ENCODE peak calls at places on chromosome 22, in eight cellular contexts. One of them, this sample, is unnamed.
A peak's percentile ranks its signal among the peaks of the same experiment; 100 is the strongest.

GRCh38 chr22:50199836-50200332 is 927 bp upstream of the SELENOO start:
- DNase-seq in stimulated activated CD4-positive, alpha-beta T cell treated with anti-CD3 and anti-CD28 coated beads, TNF-alpha, amount 100 ng/mL, for 4 hours: no peak
- DNase-seq in T-helper 2 cell: no peak
- DNase-seq in stimulated activated CD8-positive, alpha-beta memory T cell treated with anti-CD3 and anti-CD28 coated beads, Interleukin-4, amount 100 ng/mL, for 48 hours: no peak
- DNase-seq in right cardiac atrium: no peak
- DNase-seq in CD4-positive, CD25-positive, alpha-beta regulatory T cell: no peak
- DNase-seq in foreskin fibroblast: no peak
- DNase-seq in AG04449: no peak
- DNase-seq in this sample: no peak

GRCh38 chr22:18056161-18056666 is 21.6 kb upstream of the PEX26 start:
- DNase-seq in stimulated activated CD4-positive, alpha-beta T cell treated with anti-CD3 and anti-CD28 coated beads, TNF-alpha, amount 100 ng/mL, for 4 hours: no peak
- DNase-seq in T-helper 2 cell: no peak
- DNase-seq in stimulated activated CD8-positive, alpha-beta memory T cell treated with anti-CD3 and anti-CD28 coated beads, Interleukin-4, amount 100 ng/mL, for 48 hours: no peak
- DNase-seq in right cardiac atrium: no peak
- DNase-seq in CD4-positive, CD25-positive, alpha-beta regulatory T cell: no peak
- DNase-seq in foreskin fibroblast: peak; percentile 84
- DNase-seq in AG04449: no peak
- DNase-seq in this sample: no peak

GRCh38 chr22:45208993-45209838 is 31.5 kb downstream of the KIAA0930 start:
- DNase-seq in stimulated activated CD4-positive, alpha-beta T cell treated with anti-CD3 and anti-CD28 coated beads, TNF-alpha, amount 100 ng/mL, for 4 hours: peak; percentile 9
- DNase-seq in T-helper 2 cell: no peak
- DNase-seq in stimulated activated CD8-positive, alpha-beta memory T cell treated with anti-CD3 and anti-CD28 coated beads, Interleukin-4, amount 100 ng/mL, for 48 hours: peak; percentile 75
- DNase-seq in right cardiac atrium: no peak
- DNase-seq in CD4-positive, CD25-positive, alpha-beta regulatory T cell: no peak
- DNase-seq in foreskin fibroblast: peak; percentile 77
- DNase-seq in AG04449: no peak
- DNase-seq in this sample: peak; percentile 7

GRCh38 chr22:30881361-30882180 is 87.0 kb downstream of the MORC2 start:
- DNase-seq in stimulated activated CD4-positive, alpha-beta T cell treated with anti-CD3 and anti-CD28 coated beads, TNF-alpha, amount 100 ng/mL, for 4 hours: no peak
- DNase-seq in T-helper 2 cell: no peak
- DNase-seq in stimulated activated CD8-positive, alpha-beta memory T cell treated with anti-CD3 and anti-CD28 coated beads, Interleukin-4, amount 100 ng/mL, for 48 hours: no peak
- DNase-seq in right cardiac atrium: peak; percentile 31
- DNase-seq in CD4-positive, CD25-positive, alpha-beta regulatory T cell: no peak
- DNase-seq in foreskin fibroblast: no peak
- DNase-seq in AG04449: no peak
- DNase-seq in this sample: no peak

GRCh38 chr22:46514592-46515207 is 22.7 kb downstream of the CELSR1 start:
- DNase-seq in stimulated activated CD4-positive, alpha-beta T cell treated with anti-CD3 and anti-CD28 coated beads, TNF-alpha, amount 100 ng/mL, for 4 hours: no peak
- DNase-seq in T-helper 2 cell: no peak
- DNase-seq in stimulated activated CD8-positive, alpha-beta memory T cell treated with anti-CD3 and anti-CD28 coated beads, Interleukin-4, amount 100 ng/mL, for 48 hours: no peak
- DNase-seq in right cardiac atrium: no peak
- DNase-seq in CD4-positive, CD25-positive, alpha-beta regulatory T cell: no peak
- DNase-seq in foreskin fibroblast: peak; percentile 25
- DNase-seq in AG04449: no peak
- DNase-seq in this sample: no peak

GRCh38 chr22:30426395-30427353 is 1.1 kb downstream of the MTFP1 start:
- DNase-seq in stimulated activated CD4-positive, alpha-beta T cell treated with anti-CD3 and anti-CD28 coated beads, TNF-alpha, amount 100 ng/mL, for 4 hours: peak; percentile 78
- DNase-seq in T-helper 2 cell: peak; percentile 50
- DNase-seq in stimulated activated CD8-positive, alpha-beta memory T cell treated with anti-CD3 and anti-CD28 coated beads, Interleukin-4, amount 100 ng/mL, for 48 hours: peak; percentile 93
- DNase-seq in right cardiac atrium: peak; percentile 86
- DNase-seq in CD4-positive, CD25-positive, alpha-beta regulatory T cell: peak; percentile 78
- DNase-seq in foreskin fibroblast: peak; percentile 73
- DNase-seq in AG04449: no peak
- DNase-seq in this sample: peak; percentile 79

GRCh38 chr22:28917747-28918543 is 34.6 kb downstream of the ZNRF3 start:
- DNase-seq in stimulated activated CD4-positive, alpha-beta T cell treated with anti-CD3 and anti-CD28 coated beads, TNF-alpha, amount 100 ng/mL, for 4 hours: no peak
- DNase-seq in T-helper 2 cell: no peak
- DNase-seq in stimulated activated CD8-positive, alpha-beta memory T cell treated with anti-CD3 and anti-CD28 coated beads, Interleukin-4, amount 100 ng/mL, for 48 hours: no peak
- DNase-seq in right cardiac atrium: no peak
- DNase-seq in CD4-positive, CD25-positive, alpha-beta regulatory T cell: no peak
- DNase-seq in foreskin fibroblast: no peak
- DNase-seq in AG04449: no peak
- DNase-seq in this sample: no peak

GRCh38 chr22:48248901-48249455 is 1486.5 kb downstream of the TBC1D22A start:
- DNase-seq in stimulated activated CD4-positive, alpha-beta T cell treated with anti-CD3 and anti-CD28 coated beads, TNF-alpha, amount 100 ng/mL, for 4 hours: no peak
- DNase-seq in T-helper 2 cell: no peak
- DNase-seq in stimulated activated CD8-positive, alpha-beta memory T cell treated with anti-CD3 and anti-CD28 coated beads, Interleukin-4, amount 100 ng/mL, for 48 hours: no peak
- DNase-seq in right cardiac atrium: no peak
- DNase-seq in CD4-positive, CD25-positive, alpha-beta regulatory T cell: no peak
- DNase-seq in foreskin fibroblast: no peak
- DNase-seq in AG04449: no peak
- DNase-seq in this sample: no peak

GRCh38 chr22:22929381-22930221 is 42.0 kb downstream of the IGLL5 start:
- DNase-seq in stimulated activated CD4-positive, alpha-beta T cell treated with anti-CD3 and anti-CD28 coated beads, TNF-alpha, amount 100 ng/mL, for 4 hours: no peak
- DNase-seq in T-helper 2 cell: no peak
- DNase-seq in stimulated activated CD8-positive, alpha-beta memory T cell treated with anti-CD3 and anti-CD28 coated beads, Interleukin-4, amount 100 ng/mL, for 48 hours: no peak
- DNase-seq in right cardiac atrium: no peak
- DNase-seq in CD4-positive, CD25-positive, alpha-beta regulatory T cell: no peak
- DNase-seq in foreskin fibroblast: no peak
- DNase-seq in AG04449: no peak
- DNase-seq in this sample: no peak

GRCh38 chr22:47162865-47163264 is 400.4 kb downstream of the TBC1D22A start:
- DNase-seq in stimulated activated CD4-positive, alpha-beta T cell treated with anti-CD3 and anti-CD28 coated beads, TNF-alpha, amount 100 ng/mL, for 4 hours: no peak
- DNase-seq in T-helper 2 cell: no peak
- DNase-seq in stimulated activated CD8-positive, alpha-beta memory T cell treated with anti-CD3 and anti-CD28 coated beads, Interleukin-4, amount 100 ng/mL, for 48 hours: no peak
- DNase-seq in right cardiac atrium: no peak
- DNase-seq in CD4-positive, CD25-positive, alpha-beta regulatory T cell: no peak
- DNase-seq in foreskin fibroblast: no peak
- DNase-seq in AG04449: no peak
- DNase-seq in this sample: peak; percentile 2

GRCh38 chr22:32005453-32005852 is 37.6 kb upstream of the SLC5A1 start:
- DNase-seq in stimulated activated CD4-positive, alpha-beta T cell treated with anti-CD3 and anti-CD28 coated beads, TNF-alpha, amount 100 ng/mL, for 4 hours: no peak
- DNase-seq in T-helper 2 cell: no peak
- DNase-seq in stimulated activated CD8-positive, alpha-beta memory T cell treated with anti-CD3 and anti-CD28 coated beads, Interleukin-4, amount 100 ng/mL, for 48 hours: no peak
- DNase-seq in right cardiac atrium: no peak
- DNase-seq in CD4-positive, CD25-positive, alpha-beta regulatory T cell: no peak
- DNase-seq in foreskin fibroblast: peak; percentile 21
- DNase-seq in AG04449: no peak
- DNase-seq in this sample: no peak

GRCh38 chr22:47570851-47571250 is 808.4 kb downstream of the TBC1D22A start:
- DNase-seq in stimulated activated CD4-positive, alpha-beta T cell treated with anti-CD3 and anti-CD28 coated beads, TNF-alpha, amount 100 ng/mL, for 4 hours: no peak
- DNase-seq in T-helper 2 cell: no peak
- DNase-seq in stimulated activated CD8-positive, alpha-beta memory T cell treated with anti-CD3 and anti-CD28 coated beads, Interleukin-4, amount 100 ng/mL, for 48 hours: no peak
- DNase-seq in right cardiac atrium: no peak
- DNase-seq in CD4-positive, CD25-positive, alpha-beta regulatory T cell: no peak
- DNase-seq in foreskin fibroblast: no peak
- DNase-seq in AG04449: no peak
- DNase-seq in this sample: no peak

GRCh38 chr22:47734511-47734910 is 972.1 kb downstream of the TBC1D22A start:
- DNase-seq in stimulated activated CD4-positive, alpha-beta T cell treated with anti-CD3 and anti-CD28 coated beads, TNF-alpha, amount 100 ng/mL, for 4 hours: no peak
- DNase-seq in T-helper 2 cell: no peak
- DNase-seq in stimulated activated CD8-positive, alpha-beta memory T cell treated with anti-CD3 and anti-CD28 coated beads, Interleukin-4, amount 100 ng/mL, for 48 hours: no peak
- DNase-seq in right cardiac atrium: no peak
- DNase-seq in CD4-positive, CD25-positive, alpha-beta regulatory T cell: no peak
- DNase-seq in foreskin fibroblast: no peak
- DNase-seq in AG04449: no peak
- DNase-seq in this sample: no peak

GRCh38 chr22:29475550-29475949 is 4.5 kb upstream of the NEFH start:
- DNase-seq in stimulated activated CD4-positive, alpha-beta T cell treated with anti-CD3 and anti-CD28 coated beads, TNF-alpha, amount 100 ng/mL, for 4 hours: no peak
- DNase-seq in T-helper 2 cell: no peak
- DNase-seq in stimulated activated CD8-positive, alpha-beta memory T cell treated with anti-CD3 and anti-CD28 coated beads, Interleukin-4, amount 100 ng/mL, for 48 hours: no peak
- DNase-seq in right cardiac atrium: no peak
- DNase-seq in CD4-positive, CD25-positive, alpha-beta regulatory T cell: no peak
- DNase-seq in foreskin fibroblast: no peak
- DNase-seq in AG04449: no peak
- DNase-seq in this sample: no peak

GRCh38 chr22:29190051-29190450 is 15.6 kb upstream of the EMID1 start:
- DNase-seq in stimulated activated CD4-positive, alpha-beta T cell treated with anti-CD3 and anti-CD28 coated beads, TNF-alpha, amount 100 ng/mL, for 4 hours: no peak
- DNase-seq in T-helper 2 cell: no peak
- DNase-seq in stimulated activated CD8-positive, alpha-beta memory T cell treated with anti-CD3 and anti-CD28 coated beads, Interleukin-4, amount 100 ng/mL, for 48 hours: no peak
- DNase-seq in right cardiac atrium: no peak
- DNase-seq in CD4-positive, CD25-positive, alpha-beta regulatory T cell: no peak
- DNase-seq in foreskin fibroblast: no peak
- DNase-seq in AG04449: no peak
- DNase-seq in this sample: no peak

GRCh38 chr22:32480238-32480637 is 5.6 kb downstream of the FBXO7 start:
- DNase-seq in stimulated activated CD4-positive, alpha-beta T cell treated with anti-CD3 and anti-CD28 coated beads, TNF-alpha, amount 100 ng/mL, for 4 hours: no peak
- DNase-seq in T-helper 2 cell: no peak
- DNase-seq in stimulated activated CD8-positive, alpha-beta memory T cell treated with anti-CD3 and anti-CD28 coated beads, Interleukin-4, amount 100 ng/mL, for 48 hours: peak; percentile 43
- DNase-seq in right cardiac atrium: no peak
- DNase-seq in CD4-positive, CD25-positive, alpha-beta regulatory T cell: no peak
- DNase-seq in foreskin fibroblast: no peak
- DNase-seq in AG04449: no peak
- DNase-seq in this sample: no peak

GRCh38 chr22:44329179-44329796 is 16.5 kb upstream of the SHISAL1 start:
- DNase-seq in stimulated activated CD4-positive, alpha-beta T cell treated with anti-CD3 and anti-CD28 coated beads, TNF-alpha, amount 100 ng/mL, for 4 hours: no peak
- DNase-seq in T-helper 2 cell: no peak
- DNase-seq in stimulated activated CD8-positive, alpha-beta memory T cell treated with anti-CD3 and anti-CD28 coated beads, Interleukin-4, amount 100 ng/mL, for 48 hours: peak; percentile 52
- DNase-seq in right cardiac atrium: no peak
- DNase-seq in CD4-positive, CD25-positive, alpha-beta regulatory T cell: no peak
- DNase-seq in foreskin fibroblast: no peak
- DNase-seq in AG04449: no peak
- DNase-seq in this sample: no peak

GRCh38 chr22:36818010-36818642 is 1.3 kb upstream of the PVALB start:
- DNase-seq in stimulated activated CD4-positive, alpha-beta T cell treated with anti-CD3 and anti-CD28 coated beads, TNF-alpha, amount 100 ng/mL, for 4 hours: no peak
- DNase-seq in T-helper 2 cell: no peak
- DNase-seq in stimulated activated CD8-positive, alpha-beta memory T cell treated with anti-CD3 and anti-CD28 coated beads, Interleukin-4, amount 100 ng/mL, for 48 hours: no peak
- DNase-seq in right cardiac atrium: no peak
- DNase-seq in CD4-positive, CD25-positive, alpha-beta regulatory T cell: no peak
- DNase-seq in foreskin fibroblast: no peak
- DNase-seq in AG04449: no peak
- DNase-seq in this sample: no peak

GRCh38 chr22:19519041-19519926 is 4.9 kb downstream of the CLDN5 start:
- DNase-seq in stimulated activated CD4-positive, alpha-beta T cell treated with anti-CD3 and anti-CD28 coated beads, TNF-alpha, amount 100 ng/mL, for 4 hours: no peak
- DNase-seq in T-helper 2 cell: no peak
- DNase-seq in stimulated activated CD8-positive, alpha-beta memory T cell treated with anti-CD3 and anti-CD28 coated beads, Interleukin-4, amount 100 ng/mL, for 48 hours: no peak
- DNase-seq in right cardiac atrium: no peak
- DNase-seq in CD4-positive, CD25-positive, alpha-beta regulatory T cell: no peak
- DNase-seq in foreskin fibroblast: no peak
- DNase-seq in AG04449: no peak
- DNase-seq in this sample: no peak

GRCh38 chr22:19520007-19520406 is 4.2 kb downstream of the CLDN5 start:
- DNase-seq in stimulated activated CD4-positive, alpha-beta T cell treated with anti-CD3 and anti-CD28 coated beads, TNF-alpha, amount 100 ng/mL, for 4 hours: no peak
- DNase-seq in T-helper 2 cell: no peak
- DNase-seq in stimulated activated CD8-positive, alpha-beta memory T cell treated with anti-CD3 and anti-CD28 coated beads, Interleukin-4, amount 100 ng/mL, for 48 hours: no peak
- DNase-seq in right cardiac atrium: no peak
- DNase-seq in CD4-positive, CD25-positive, alpha-beta regulatory T cell: no peak
- DNase-seq in foreskin fibroblast: no peak
- DNase-seq in AG04449: no peak
- DNase-seq in this sample: no peak

GRCh38 chr22:17880468-17880867 is 106.2 kb upstream of the BID start:
- DNase-seq in stimulated activated CD4-positive, alpha-beta T cell treated with anti-CD3 and anti-CD28 coated beads, TNF-alpha, amount 100 ng/mL, for 4 hours: no peak
- DNase-seq in T-helper 2 cell: no peak
- DNase-seq in stimulated activated CD8-positive, alpha-beta memory T cell treated with anti-CD3 and anti-CD28 coated beads, Interleukin-4, amount 100 ng/mL, for 48 hours: no peak
- DNase-seq in right cardiac atrium: no peak
- DNase-seq in CD4-positive, CD25-positive, alpha-beta regulatory T cell: no peak
- DNase-seq in foreskin fibroblast: no peak
- DNase-seq in AG04449: no peak
- DNase-seq in this sample: no peak

GRCh38 chr22:31329029-31329428 is 17.1 kb downstream of the PATZ1 start:
- DNase-seq in stimulated activated CD4-positive, alpha-beta T cell treated with anti-CD3 and anti-CD28 coated beads, TNF-alpha, amount 100 ng/mL, for 4 hours: no peak
- DNase-seq in T-helper 2 cell: no peak
- DNase-seq in stimulated activated CD8-positive, alpha-beta memory T cell treated with anti-CD3 and anti-CD28 coated beads, Interleukin-4, amount 100 ng/mL, for 48 hours: no peak
- DNase-seq in right cardiac atrium: no peak
- DNase-seq in CD4-positive, CD25-positive, alpha-beta regulatory T cell: no peak
- DNase-seq in foreskin fibroblast: no peak
- DNase-seq in AG04449: no peak
- DNase-seq in this sample: no peak

GRCh38 chr22:17998913-17999312 is 25.4 kb downstream of the MICAL3 start:
- DNase-seq in stimulated activated CD4-positive, alpha-beta T cell treated with anti-CD3 and anti-CD28 coated beads, TNF-alpha, amount 100 ng/mL, for 4 hours: no peak
- DNase-seq in T-helper 2 cell: no peak
- DNase-seq in stimulated activated CD8-positive, alpha-beta memory T cell treated with anti-CD3 and anti-CD28 coated beads, Interleukin-4, amount 100 ng/mL, for 48 hours: no peak
- DNase-seq in right cardiac atrium: no peak
- DNase-seq in CD4-positive, CD25-positive, alpha-beta regulatory T cell: no peak
- DNase-seq in foreskin fibroblast: no peak
- DNase-seq in AG04449: no peak
- DNase-seq in this sample: no peak

GRCh38 chr22:50078761-50079160 is 6.5 kb downstream of the MLC1 start:
- DNase-seq in stimulated activated CD4-positive, alpha-beta T cell treated with anti-CD3 and anti-CD28 coated beads, TNF-alpha, amount 100 ng/mL, for 4 hours: no peak
- DNase-seq in T-helper 2 cell: no peak
- DNase-seq in stimulated activated CD8-positive, alpha-beta memory T cell treated with anti-CD3 and anti-CD28 coated beads, Interleukin-4, amount 100 ng/mL, for 48 hours: no peak
- DNase-seq in right cardiac atrium: no peak
- DNase-seq in CD4-positive, CD25-positive, alpha-beta regulatory T cell: no peak
- DNase-seq in foreskin fibroblast: no peak
- DNase-seq in AG04449: no peak
- DNase-seq in this sample: no peak

GRCh38 chr22:48649031-48649430 is 1178.6 kb downstream of the BRD1 start:
- DNase-seq in stimulated activated CD4-positive, alpha-beta T cell treated with anti-CD3 and anti-CD28 coated beads, TNF-alpha, amount 100 ng/mL, for 4 hours: no peak
- DNase-seq in T-helper 2 cell: no peak
- DNase-seq in stimulated activated CD8-positive, alpha-beta memory T cell treated with anti-CD3 and anti-CD28 coated beads, Interleukin-4, amount 100 ng/mL, for 48 hours: no peak
- DNase-seq in right cardiac atrium: no peak
- DNase-seq in CD4-positive, CD25-positive, alpha-beta regulatory T cell: no peak
- DNase-seq in foreskin fibroblast: no peak
- DNase-seq in AG04449: no peak
- DNase-seq in this sample: no peak

GRCh38 chr22:38727123-38727522 is 21.4 kb downstream of the GTPBP1 start:
- DNase-seq in stimulated activated CD4-positive, alpha-beta T cell treated with anti-CD3 and anti-CD28 coated beads, TNF-alpha, amount 100 ng/mL, for 4 hours: no peak
- DNase-seq in T-helper 2 cell: no peak
- DNase-seq in stimulated activated CD8-positive, alpha-beta memory T cell treated with anti-CD3 and anti-CD28 coated beads, Interleukin-4, amount 100 ng/mL, for 48 hours: no peak
- DNase-seq in right cardiac atrium: no peak
- DNase-seq in CD4-positive, CD25-positive, alpha-beta regulatory T cell: no peak
- DNase-seq in foreskin fibroblast: no peak
- DNase-seq in AG04449: no peak
- DNase-seq in this sample: no peak

GRCh38 chr22:28012811-28013460 is 93.9 kb upstream of the PITPNB start:
- DNase-seq in stimulated activated CD4-positive, alpha-beta T cell treated with anti-CD3 and anti-CD28 coated beads, TNF-alpha, amount 100 ng/mL, for 4 hours: no peak
- DNase-seq in T-helper 2 cell: no peak
- DNase-seq in stimulated activated CD8-positive, alpha-beta memory T cell treated with anti-CD3 and anti-CD28 coated beads, Interleukin-4, amount 100 ng/mL, for 48 hours: no peak
- DNase-seq in right cardiac atrium: peak; percentile 1
- DNase-seq in CD4-positive, CD25-positive, alpha-beta regulatory T cell: no peak
- DNase-seq in foreskin fibroblast: no peak
- DNase-seq in AG04449: no peak
- DNase-seq in this sample: no peak

GRCh38 chr22:21451545-21452520 is 15.4 kb upstream of the TMEM191C start:
- DNase-seq in stimulated activated CD4-positive, alpha-beta T cell treated with anti-CD3 and anti-CD28 coated beads, TNF-alpha, amount 100 ng/mL, for 4 hours: no peak
- DNase-seq in T-helper 2 cell: no peak
- DNase-seq in stimulated activated CD8-positive, alpha-beta memory T cell treated with anti-CD3 and anti-CD28 coated beads, Interleukin-4, amount 100 ng/mL, for 48 hours: peak; percentile 18
- DNase-seq in right cardiac atrium: no peak
- DNase-seq in CD4-positive, CD25-positive, alpha-beta regulatory T cell: no peak
- DNase-seq in foreskin fibroblast: no peak
- DNase-seq in AG04449: no peak
- DNase-seq in this sample: peak; percentile 15

GRCh38 chr22:45240810-45241631 is at the start of gene KIAA0930:
- DNase-seq in stimulated activated CD4-positive, alpha-beta T cell treated with anti-CD3 and anti-CD28 coated beads, TNF-alpha, amount 100 ng/mL, for 4 hours: peak; percentile 71
- DNase-seq in T-helper 2 cell: peak; percentile 75
- DNase-seq in stimulated activated CD8-positive, alpha-beta memory T cell treated with anti-CD3 and anti-CD28 coated beads, Interleukin-4, amount 100 ng/mL, for 48 hours: peak; percentile 86
- DNase-seq in right cardiac atrium: peak; percentile 87
- DNase-seq in CD4-positive, CD25-positive, alpha-beta regulatory T cell: peak; percentile 83
- DNase-seq in foreskin fibroblast: peak; percentile 49
- DNase-seq in AG04449: no peak
- DNase-seq in this sample: peak; percentile 64

GRCh38 chr22:48396785-48397530 is 1430.7 kb downstream of the BRD1 start:
- DNase-seq in stimulated activated CD4-positive, alpha-beta T cell treated with anti-CD3 and anti-CD28 coated beads, TNF-alpha, amount 100 ng/mL, for 4 hours: no peak
- DNase-seq in T-helper 2 cell: no peak
- DNase-seq in stimulated activated CD8-positive, alpha-beta memory T cell treated with anti-CD3 and anti-CD28 coated beads, Interleukin-4, amount 100 ng/mL, for 48 hours: no peak
- DNase-seq in right cardiac atrium: no peak
- DNase-seq in CD4-positive, CD25-positive, alpha-beta regulatory T cell: no peak
- DNase-seq in foreskin fibroblast: no peak
- DNase-seq in AG04449: no peak
- DNase-seq in this sample: no peak

GRCh38 chr22:43171019-43171491 is 15.9 kb downstream of the TTLL12 start:
- DNase-seq in stimulated activated CD4-positive, alpha-beta T cell treated with anti-CD3 and anti-CD28 coated beads, TNF-alpha, amount 100 ng/mL, for 4 hours: no peak
- DNase-seq in T-helper 2 cell: no peak
- DNase-seq in stimulated activated CD8-positive, alpha-beta memory T cell treated with anti-CD3 and anti-CD28 coated beads, Interleukin-4, amount 100 ng/mL, for 48 hours: no peak
- DNase-seq in right cardiac atrium: no peak
- DNase-seq in CD4-positive, CD25-positive, alpha-beta regulatory T cell: no peak
- DNase-seq in foreskin fibroblast: no peak
- DNase-seq in AG04449: no peak
- DNase-seq in this sample: no peak

GRCh38 chr22:40634119-40634903 is 2.2 kb downstream of the MRTFA start:
- DNase-seq in stimulated activated CD4-positive, alpha-beta T cell treated with anti-CD3 and anti-CD28 coated beads, TNF-alpha, amount 100 ng/mL, for 4 hours: no peak
- DNase-seq in T-helper 2 cell: no peak
- DNase-seq in stimulated activated CD8-positive, alpha-beta memory T cell treated with anti-CD3 and anti-CD28 coated beads, Interleukin-4, amount 100 ng/mL, for 48 hours: no peak
- DNase-seq in right cardiac atrium: no peak
- DNase-seq in CD4-positive, CD25-positive, alpha-beta regulatory T cell: no peak
- DNase-seq in foreskin fibroblast: no peak
- DNase-seq in AG04449: no peak
- DNase-seq in this sample: no peak

GRCh38 chr22:34709641-34710040 is 356.3 kb upstream of the ISX start:
- DNase-seq in stimulated activated CD4-positive, alpha-beta T cell treated with anti-CD3 and anti-CD28 coated beads, TNF-alpha, amount 100 ng/mL, for 4 hours: no peak
- DNase-seq in T-helper 2 cell: no peak
- DNase-seq in stimulated activated CD8-positive, alpha-beta memory T cell treated with anti-CD3 and anti-CD28 coated beads, Interleukin-4, amount 100 ng/mL, for 48 hours: no peak
- DNase-seq in right cardiac atrium: no peak
- DNase-seq in CD4-positive, CD25-positive, alpha-beta regulatory T cell: no peak
- DNase-seq in foreskin fibroblast: no peak
- DNase-seq in AG04449: no peak
- DNase-seq in this sample: no peak

GRCh38 chr22:37077802-37078448 is 26.4 kb downstream of the KCTD17 start:
- DNase-seq in stimulated activated CD4-positive, alpha-beta T cell treated with anti-CD3 and anti-CD28 coated beads, TNF-alpha, amount 100 ng/mL, for 4 hours: peak; percentile 74
- DNase-seq in T-helper 2 cell: peak; percentile 78
- DNase-seq in stimulated activated CD8-positive, alpha-beta memory T cell treated with anti-CD3 and anti-CD28 coated beads, Interleukin-4, amount 100 ng/mL, for 48 hours: peak; percentile 97
- DNase-seq in right cardiac atrium: peak; percentile 59
- DNase-seq in CD4-positive, CD25-positive, alpha-beta regulatory T cell: peak; percentile 72
- DNase-seq in foreskin fibroblast: peak; percentile 24
- DNase-seq in AG04449: no peak
- DNase-seq in this sample: peak; percentile 83

This sample was measured in T-cell.